ENCODE peak calls at places on chromosomes 11 and 22, in six cellular contexts. One of them, this sample, is unnamed.

GRCh38 chr11:27444801-27445215 is 27.8 kb downstream of the LGR4 start:
- DNase-seq in foreskin fibroblast: no peak
- DNase-seq in stimulated activated CD4-positive, alpha-beta T cell treated with anti-CD3 and anti-CD28 coated beads, Interleukin-2, amount 100 ng/mL, for 48 hours: no peak
- DNase-seq in fibroblast of the conjunctiva: no peak
- DNase-seq in activated naive CD4-positive, alpha-beta T cell treated with anti-CD3 and anti-CD28 coated beads, Interleukin-2, amount 10 ng/mL, durations not matched to agents 7 days and 5 days: no peak
- DNase-seq in BE2C: no peak
- DNase-seq in this sample: no peak

GRCh38 chr22:19701420-19702145 is 12.7 kb upstream of the SEPTIN5 start:
- DNase-seq in foreskin fibroblast: no peak
- DNase-seq in stimulated activated CD4-positive, alpha-beta T cell treated with anti-CD3 and anti-CD28 coated beads, Interleukin-2, amount 100 ng/mL, for 48 hours: no peak
- DNase-seq in fibroblast of the conjunctiva: no peak
- DNase-seq in activated naive CD4-positive, alpha-beta T cell treated with anti-CD3 and anti-CD28 coated beads, Interleukin-2, amount 10 ng/mL, durations not matched to agents 7 days and 5 days: no peak
- DNase-seq in BE2C: no peak
- DNase-seq in this sample: no peak

GRCh38 chr22:38513063-38513462 is 7.0 kb upstream of the DDX17 start:
- DNase-seq in foreskin fibroblast: no peak
- DNase-seq in stimulated activated CD4-positive, alpha-beta T cell treated with anti-CD3 and anti-CD28 coated beads, Interleukin-2, amount 100 ng/mL, for 48 hours: no peak
- DNase-seq in fibroblast of the conjunctiva: no peak
- DNase-seq in activated naive CD4-positive, alpha-beta T cell treated with anti-CD3 and anti-CD28 coated beads, Interleukin-2, amount 10 ng/mL, durations not matched to agents 7 days and 5 days: peak; percentile 77
- DNase-seq in BE2C: peak; percentile 45
- DNase-seq in this sample: no peak

GRCh38 chr11:47991266-47991830 is 11.0 kb downstream of the PTPRJ start:
- DNase-seq in foreskin fibroblast: no peak
- DNase-seq in stimulated activated CD4-positive, alpha-beta T cell treated with anti-CD3 and anti-CD28 coated beads, Interleukin-2, amount 100 ng/mL, for 48 hours: no peak
- DNase-seq in fibroblast of the conjunctiva: no peak
- DNase-seq in activated naive CD4-positive, alpha-beta T cell treated with anti-CD3 and anti-CD28 coated beads, Interleukin-2, amount 10 ng/mL, durations not matched to agents 7 days and 5 days: peak; percentile 40
- DNase-seq in BE2C: no peak
- DNase-seq in this sample: peak; percentile 20

GRCh38 chr11:125956371-125956770 is 10.5 kb downstream of the VSIG10L2 start:
- DNase-seq in foreskin fibroblast: no peak
- DNase-seq in stimulated activated CD4-positive, alpha-beta T cell treated with anti-CD3 and anti-CD28 coated beads, Interleukin-2, amount 100 ng/mL, for 48 hours: no peak
- DNase-seq in fibroblast of the conjunctiva: no peak
- DNase-seq in activated naive CD4-positive, alpha-beta T cell treated with anti-CD3 and anti-CD28 coated beads, Interleukin-2, amount 10 ng/mL, durations not matched to agents 7 days and 5 days: no peak
- DNase-seq in BE2C: peak; percentile 76
- DNase-seq in this sample: no peak

GRCh38 chr11:118790357-118791014 is 478 bp downstream of the DDX6 start:
- DNase-seq in foreskin fibroblast: no peak
- DNase-seq in stimulated activated CD4-positive, alpha-beta T cell treated with anti-CD3 and anti-CD28 coated beads, Interleukin-2, amount 100 ng/mL, for 48 hours: peak; percentile 31
- DNase-seq in fibroblast of the conjunctiva: peak; percentile 48
- DNase-seq in activated naive CD4-positive, alpha-beta T cell treated with anti-CD3 and anti-CD28 coated beads, Interleukin-2, amount 10 ng/mL, durations not matched to agents 7 days and 5 days: peak; percentile 68
- DNase-seq in BE2C: peak; percentile 77
- DNase-seq in this sample: peak; percentile 52

GRCh38 chr11:44977493-44977984 is 26.9 kb upstream of the TP53I11 start:
- DNase-seq in foreskin fibroblast: no peak
- DNase-seq in stimulated activated CD4-positive, alpha-beta T cell treated with anti-CD3 and anti-CD28 coated beads, Interleukin-2, amount 100 ng/mL, for 48 hours: no peak
- DNase-seq in fibroblast of the conjunctiva: no peak
- DNase-seq in activated naive CD4-positive, alpha-beta T cell treated with anti-CD3 and anti-CD28 coated beads, Interleukin-2, amount 10 ng/mL, durations not matched to agents 7 days and 5 days: no peak
- DNase-seq in BE2C: no peak
- DNase-seq in this sample: peak; percentile 34

GRCh38 chr11:69155302-69156198 is at the start of gene SMIM38:
- DNase-seq in foreskin fibroblast: no peak
- DNase-seq in stimulated activated CD4-positive, alpha-beta T cell treated with anti-CD3 and anti-CD28 coated beads, Interleukin-2, amount 100 ng/mL, for 48 hours: no peak
- DNase-seq in fibroblast of the conjunctiva: no peak
- DNase-seq in activated naive CD4-positive, alpha-beta T cell treated with anti-CD3 and anti-CD28 coated beads, Interleukin-2, amount 10 ng/mL, durations not matched to agents 7 days and 5 days: no peak
- DNase-seq in BE2C: no peak
- DNase-seq in this sample: no peak

GRCh38 chr11:118304227-118304808 is at the start of gene CD3E:
- DNase-seq in foreskin fibroblast: no peak
- DNase-seq in stimulated activated CD4-positive, alpha-beta T cell treated with anti-CD3 and anti-CD28 coated beads, Interleukin-2, amount 100 ng/mL, for 48 hours: peak; percentile 56
- DNase-seq in fibroblast of the conjunctiva: no peak
- DNase-seq in activated naive CD4-positive, alpha-beta T cell treated with anti-CD3 and anti-CD28 coated beads, Interleukin-2, amount 10 ng/mL, durations not matched to agents 7 days and 5 days: peak; percentile 83
- DNase-seq in BE2C: no peak
- DNase-seq in this sample: no peak

GRCh38 chr11:86938900-86939880 is 16.0 kb downstream of the FZD4 start:
- DNase-seq in foreskin fibroblast: no peak
- DNase-seq in stimulated activated CD4-positive, alpha-beta T cell treated with anti-CD3 and anti-CD28 coated beads, Interleukin-2, amount 100 ng/mL, for 48 hours: no peak
- DNase-seq in fibroblast of the conjunctiva: no peak
- DNase-seq in activated naive CD4-positive, alpha-beta T cell treated with anti-CD3 and anti-CD28 coated beads, Interleukin-2, amount 10 ng/mL, durations not matched to agents 7 days and 5 days: no peak
- DNase-seq in BE2C: no peak
- DNase-seq in this sample: no peak

GRCh38 chr11:2993000-2993330 is 836 bp upstream of the NAP1L4 start:
- DNase-seq in foreskin fibroblast: no peak
- DNase-seq in stimulated activated CD4-positive, alpha-beta T cell treated with anti-CD3 and anti-CD28 coated beads, Interleukin-2, amount 100 ng/mL, for 48 hours: no peak
- DNase-seq in fibroblast of the conjunctiva: no peak
- DNase-seq in activated naive CD4-positive, alpha-beta T cell treated with anti-CD3 and anti-CD28 coated beads, Interleukin-2, amount 10 ng/mL, durations not matched to agents 7 days and 5 days: no peak
- DNase-seq in BE2C: no peak
- DNase-seq in this sample: no peak

GRCh38 chr11:44709281-44709562 is 17.5 kb upstream of the TSPAN18 start:
- DNase-seq in foreskin fibroblast: no peak
- DNase-seq in stimulated activated CD4-positive, alpha-beta T cell treated with anti-CD3 and anti-CD28 coated beads, Interleukin-2, amount 100 ng/mL, for 48 hours: no peak
- DNase-seq in fibroblast of the conjunctiva: no peak
- DNase-seq in activated naive CD4-positive, alpha-beta T cell treated with anti-CD3 and anti-CD28 coated beads, Interleukin-2, amount 10 ng/mL, durations not matched to agents 7 days and 5 days: no peak
- DNase-seq in BE2C: no peak
- DNase-seq in this sample: no peak

GRCh38 chr11:67389477-67389876 is 2.3 kb upstream of the RAD9A start:
- DNase-seq in foreskin fibroblast: no peak
- DNase-seq in stimulated activated CD4-positive, alpha-beta T cell treated with anti-CD3 and anti-CD28 coated beads, Interleukin-2, amount 100 ng/mL, for 48 hours: no peak
- DNase-seq in fibroblast of the conjunctiva: no peak
- DNase-seq in activated naive CD4-positive, alpha-beta T cell treated with anti-CD3 and anti-CD28 coated beads, Interleukin-2, amount 10 ng/mL, durations not matched to agents 7 days and 5 days: peak; percentile 72
- DNase-seq in BE2C: peak; percentile 75
- DNase-seq in this sample: peak; percentile 64

GRCh38 chr11:131423715-131424114 is 53.3 kb downstream of the NTM start:
- DNase-seq in foreskin fibroblast: no peak
- DNase-seq in stimulated activated CD4-positive, alpha-beta T cell treated with anti-CD3 and anti-CD28 coated beads, Interleukin-2, amount 100 ng/mL, for 48 hours: no peak
- DNase-seq in fibroblast of the conjunctiva: no peak
- DNase-seq in activated naive CD4-positive, alpha-beta T cell treated with anti-CD3 and anti-CD28 coated beads, Interleukin-2, amount 10 ng/mL, durations not matched to agents 7 days and 5 days: no peak
- DNase-seq in BE2C: no peak
- DNase-seq in this sample: no peak

GRCh38 chr22:37581534-37581933 is 1.6 kb upstream of the LGALS2 start:
- DNase-seq in foreskin fibroblast: no peak
- DNase-seq in stimulated activated CD4-positive, alpha-beta T cell treated with anti-CD3 and anti-CD28 coated beads, Interleukin-2, amount 100 ng/mL, for 48 hours: no peak
- DNase-seq in fibroblast of the conjunctiva: no peak
- DNase-seq in activated naive CD4-positive, alpha-beta T cell treated with anti-CD3 and anti-CD28 coated beads, Interleukin-2, amount 10 ng/mL, durations not matched to agents 7 days and 5 days: no peak
- DNase-seq in BE2C: no peak
- DNase-seq in this sample: no peak

GRCh38 chr11:60756307-60757032 is at the start of gene MS4A15:
- DNase-seq in foreskin fibroblast: no peak
- DNase-seq in stimulated activated CD4-positive, alpha-beta T cell treated with anti-CD3 and anti-CD28 coated beads, Interleukin-2, amount 100 ng/mL, for 48 hours: no peak
- DNase-seq in fibroblast of the conjunctiva: no peak
- DNase-seq in activated naive CD4-positive, alpha-beta T cell treated with anti-CD3 and anti-CD28 coated beads, Interleukin-2, amount 10 ng/mL, durations not matched to agents 7 days and 5 days: peak; percentile 26
- DNase-seq in BE2C: no peak
- DNase-seq in this sample: peak; percentile 34

GRCh38 chr11:6618117-6619020 is 853 bp downstream of the TPP1 start:
- DNase-seq in foreskin fibroblast: peak; percentile 85
- DNase-seq in stimulated activated CD4-positive, alpha-beta T cell treated with anti-CD3 and anti-CD28 coated beads, Interleukin-2, amount 100 ng/mL, for 48 hours: peak; percentile 35
- DNase-seq in fibroblast of the conjunctiva: peak; percentile 43
- DNase-seq in activated naive CD4-positive, alpha-beta T cell treated with anti-CD3 and anti-CD28 coated beads, Interleukin-2, amount 10 ng/mL, durations not matched to agents 7 days and 5 days: peak; percentile 70
- DNase-seq in BE2C: no peak
- DNase-seq in this sample: no peak

GRCh38 chr11:83611616-83612015 is 325.4 kb upstream of the CCDC90B start:
- DNase-seq in foreskin fibroblast: no peak
- DNase-seq in stimulated activated CD4-positive, alpha-beta T cell treated with anti-CD3 and anti-CD28 coated beads, Interleukin-2, amount 100 ng/mL, for 48 hours: no peak
- DNase-seq in fibroblast of the conjunctiva: no peak
- DNase-seq in activated naive CD4-positive, alpha-beta T cell treated with anti-CD3 and anti-CD28 coated beads, Interleukin-2, amount 10 ng/mL, durations not matched to agents 7 days and 5 days: no peak
- DNase-seq in BE2C: no peak
- DNase-seq in this sample: no peak

GRCh38 chr11:122085264-122085663 is 30.8 kb downstream of the BLID start:
- DNase-seq in foreskin fibroblast: peak; percentile 87
- DNase-seq in stimulated activated CD4-positive, alpha-beta T cell treated with anti-CD3 and anti-CD28 coated beads, Interleukin-2, amount 100 ng/mL, for 48 hours: no peak
- DNase-seq in fibroblast of the conjunctiva: peak; percentile 94
- DNase-seq in activated naive CD4-positive, alpha-beta T cell treated with anti-CD3 and anti-CD28 coated beads, Interleukin-2, amount 10 ng/mL, durations not matched to agents 7 days and 5 days: no peak
- DNase-seq in BE2C: no peak
- DNase-seq in this sample: no peak

GRCh38 chr11:91396243-91397133 is 828.1 kb upstream of the FAT3 start:
- DNase-seq in foreskin fibroblast: no peak
- DNase-seq in stimulated activated CD4-positive, alpha-beta T cell treated with anti-CD3 and anti-CD28 coated beads, Interleukin-2, amount 100 ng/mL, for 48 hours: no peak
- DNase-seq in fibroblast of the conjunctiva: no peak
- DNase-seq in activated naive CD4-positive, alpha-beta T cell treated with anti-CD3 and anti-CD28 coated beads, Interleukin-2, amount 10 ng/mL, durations not matched to agents 7 days and 5 days: no peak
- DNase-seq in BE2C: no peak
- DNase-seq in this sample: peak; percentile 0

GRCh38 chr11:6297831-6298230 is 22.5 kb downstream of the CAVIN3 start:
- DNase-seq in foreskin fibroblast: no peak
- DNase-seq in stimulated activated CD4-positive, alpha-beta T cell treated with anti-CD3 and anti-CD28 coated beads, Interleukin-2, amount 100 ng/mL, for 48 hours: no peak
- DNase-seq in fibroblast of the conjunctiva: no peak
- DNase-seq in activated naive CD4-positive, alpha-beta T cell treated with anti-CD3 and anti-CD28 coated beads, Interleukin-2, amount 10 ng/mL, durations not matched to agents 7 days and 5 days: no peak
- DNase-seq in BE2C: no peak
- DNase-seq in this sample: peak; percentile 66

This sample was measured in SJCRH30.